ENCODE peak calls at places on chromosomes 2 and 18, in seven cellular contexts. C is CD4-positive, alpha-beta memory T cell; P is uterus; I is activated naive CD4-positive, alpha-beta T cell treated with anti-CD3 and anti-CD28 coated beads for 36 hours; V is cardiac septum; A is GM12891; O is GM23248. L is an unnamed sample.
A peak's percentile ranks its signal among the peaks of the same experiment; 100 is the strongest.

GRCh38 chr2:53512071-53512841 is 255.3 kb upstream of the CHAC2 start:
- DNase-seq in I (no peak), C (no peak), A (no peak), O (peak; percentile 71), V (no peak), P (no peak), L (no peak)

GRCh38 chr2:62529758-62530157 is 23.8 kb upstream of the TMEM17 start:
- DNase-seq in I (no peak), A (no peak), O (no peak), P (no peak), C (no peak), V (no peak), L (no peak)

GRCh38 chr18:68053290-68053689 is 536.8 kb upstream of the DSEL start:
- DNase-seq in A (no peak), V (no peak), I (no peak), C (no peak), P (no peak), O (no peak), L (no peak)

GRCh38 chr2:150624001-150624401 is 136.5 kb upstream of the RND3 start:
- DNase-seq in I (no peak), O (no peak), P (no peak), C (no peak), A (no peak), V (no peak), L (peak; percentile 2)

GRCh38 chr2:174781996-174782395 is 17.7 kb upstream of the CHRNA1 start:
- DNase-seq in A (no peak), O (no peak), P (no peak), I (no peak), C (no peak), V (no peak), L (no peak)

GRCh38 chr2:1405124-1405523 is 8.1 kb upstream of the TPO start:
- DNase-seq in C (no peak), V (no peak), A (no peak), I (no peak), O (no peak), P (no peak), L (no peak)

GRCh38 chr2:104755026-104755856 is 98.7 kb upstream of the POU3F3 start:
- DNase-seq in O (peak; percentile 42), P (no peak), V (no peak), C (no peak), I (no peak), A (no peak), L (no peak)

GRCh38 chr2:121210691-121211090 is 74.3 kb downstream of the TFCP2L1 start:
- DNase-seq in V (no peak), P (no peak), O (no peak), C (no peak), A (no peak), I (no peak), L (no peak)

GRCh38 chr18:6405237-6406074 is 9.3 kb downstream of the L3MBTL4 start:
- DNase-seq in C (no peak), P (no peak), I (no peak), O (peak; percentile 3), V (no peak), A (no peak), L (no peak)

GRCh38 chr2:133579295-133579694 is 11.0 kb upstream of the NCKAP5 start:
- DNase-seq in C (no peak), P (no peak), A (no peak), O (peak; percentile 26), V (no peak), I (no peak), L (no peak)

GRCh38 chr2:105409717-105410116 is 10.9 kb upstream of the FHL2 start:
- DNase-seq in P (peak; percentile 89), O (peak; percentile 96), C (no peak), A (no peak), I (no peak), V (peak; percentile 92), L (no peak)

GRCh38 chr18:79784965-79785770 is 12.6 kb upstream of the KCNG2 start:
- DNase-seq in A (no peak), O (peak; percentile 47), V (no peak), I (no peak), P (no peak), C (no peak), L (no peak)

GRCh38 chr2:239526666-239527415 is 126.0 kb upstream of the HDAC4 start:
- DNase-seq in P (no peak), O (no peak), C (no peak), V (no peak), I (no peak), A (no peak), L (no peak)

GRCh38 chr2:7169631-7170030 is 252.4 kb downstream of the RNF144A start:
- DNase-seq in I (no peak), C (no peak), A (no peak), V (no peak), O (no peak), P (no peak), L (no peak)

GRCh38 chr2:164882276-164882675 is 40.7 kb upstream of the COBLL1 start:
- DNase-seq in C (no peak), V (no peak), A (no peak), O (no peak), P (no peak), I (no peak), L (no peak)

GRCh38 chr2:223560704-223561435 is 41.3 kb downstream of the SCG2 start:
- DNase-seq in V (no peak), O (peak; percentile 39), I (no peak), C (no peak), P (no peak), A (no peak), L (no peak)

GRCh38 chr2:5021148-5021547 is 671.0 kb upstream of the SOX11 start:
- DNase-seq in I (no peak), O (no peak), C (no peak), V (no peak), A (no peak), P (no peak), L (no peak)

GRCh38 chr2:206211657-206212255 is 52.1 kb downstream of the EEF1B2 start:
- DNase-seq in A (no peak), I (no peak), C (no peak), V (no peak), O (peak; percentile 91), P (no peak), L (no peak)

GRCh38 chr2:165055081-165055879 is 100.0 kb upstream of the SLC38A11 start:
- DNase-seq in O (no peak), P (no peak), C (no peak), V (no peak), I (no peak), A (no peak), L (no peak)

GRCh38 chr2:191582355-191582754 is 95.6 kb upstream of the NABP1 start:
- DNase-seq in A (no peak), V (no peak), I (no peak), O (peak; percentile 89), C (no peak), P (no peak), L (no peak)

GRCh38 chr2:134218928-134219707 is 34.8 kb upstream of the MGAT5 start:
- DNase-seq in O (no peak), V (no peak), A (no peak), I (peak; percentile 66), C (peak; percentile 46), P (no peak), L (peak; percentile 67)

GRCh38 chr2:172397136-172397825 is 30.1 kb upstream of the ITGA6 start:
- DNase-seq in P (no peak), C (no peak), I (no peak), O (peak; percentile 27), V (no peak), A (no peak), L (no peak)

GRCh38 chr2:116057538-116057937 is 1615.1 kb downstream of the DPP10 start:
- DNase-seq in V (no peak), C (no peak), P (no peak), A (no peak), I (no peak), O (no peak), L (no peak)

GRCh38 chr18:62377408-62377807 is 52.3 kb downstream of the TNFRSF11A start:
- DNase-seq in I (no peak), P (no peak), A (no peak), V (no peak), O (no peak), C (no peak), L (no peak)

GRCh38 chr2:159101755-159102489 is 133.5 kb downstream of the TANC1 start:
- DNase-seq in I (no peak), O (no peak), P (no peak), V (no peak), C (no peak), A (no peak), L (no peak)

GRCh38 chr2:21044694-21045371 is 960 bp upstream of the APOB start:
- DNase-seq in C (no peak), V (no peak), A (no peak), O (no peak), I (no peak), P (no peak), L (no peak)

GRCh38 chr2:5791371-5791770 is 99.2 kb downstream of the SOX11 start:
- DNase-seq in V (no peak), I (no peak), A (no peak), P (no peak), C (no peak), O (no peak), L (no peak)

GRCh38 chr18:63438181-63438580 is 15.9 kb upstream of the VPS4B start:
- DNase-seq in C (no peak), P (no peak), I (no peak), V (no peak), A (no peak), O (peak; percentile 53), L (no peak)

GRCh38 chr2:28360742-28361293 is 31.8 kb upstream of the FOSL2 start:
- DNase-seq in A (no peak), O (peak; percentile 70), C (no peak), V (no peak), P (peak; percentile 56), I (peak; percentile 30), L (no peak)

GRCh38 chr2:157087373-157088005 is 170.0 kb upstream of the GALNT5 start:
- DNase-seq in P (no peak), C (no peak), I (no peak), V (no peak), A (no peak), O (peak; percentile 88), L (no peak)

GRCh38 chr2:47782557-47783490 is at the start of gene MSH6:
- DNase-seq in C (peak; percentile 93), A (peak; percentile 95), V (peak; percentile 95), O (peak; percentile 96), P (peak; percentile 84), I (peak; percentile 87), L (peak; percentile 89)

GRCh38 chr18:75923169-75923568 is 495.7 kb upstream of the SMIM21 start:
- DNase-seq in A (no peak), V (peak; percentile 86), P (peak; percentile 36), I (no peak), O (peak; percentile 66), C (no peak), L (no peak)

GRCh38 chr2:147844691-147845607 is at the start of gene ACVR2A:
- DNase-seq in I (peak; percentile 69), A (peak; percentile 19), V (no peak), P (peak; percentile 34), O (peak; percentile 79), C (peak; percentile 62), L (peak; percentile 48)

GRCh38 chr2:34096552-34097171 is 497.6 kb upstream of the FAM98A start:
- DNase-seq in I (peak; percentile 59), V (no peak), A (no peak), O (peak; percentile 60), P (peak; percentile 16), C (peak; percentile 30), L (peak; percentile 46)